ENCODE peak calls at places on chromosome 11, in five cellular contexts. H is IMR-90, D is adrenal gland, I is thyroid gland, P is sigmoid colon. S is an unnamed sample.
A peak's percentile ranks its signal among the peaks of the same experiment; 100 is the strongest.

GRCh38 chr11:126072821-126073594 is 10.3 kb upstream of the CDON start:
- DNase-seq in P (no peak), H (no peak), D (no peak), I (no peak), S (no peak)

GRCh38 chr11:71247551-71248250 is 4.7 kb downstream of the SHANK2 start:
- DNase-seq in H (no peak), P (peak; percentile 54), D (no peak), I (peak; percentile 88), S (no peak)

GRCh38 chr11:13667245-13667644 is 1.2 kb upstream of the FAR1 start:
- DNase-seq in I (no peak), H (peak; percentile 3), D (no peak), P (no peak), S (no peak)

GRCh38 chr11:1597981-1598380 is at the start of gene KRTAP5-2:
- DNase-seq in P (peak; percentile 27), I (no peak), D (no peak), H (no peak), S (no peak)

GRCh38 chr11:108775324-108775723 is 110.5 kb downstream of the DDX10 start:
- DNase-seq in I (no peak), D (no peak), H (no peak), P (no peak), S (no peak)

GRCh38 chr11:65112551-65113360 is 1.1 kb downstream of the TM7SF2 start:
- DNase-seq in H (peak; percentile 27), P (peak; percentile 83), D (peak; percentile 81), I (peak; percentile 76), S (peak; percentile 81)

GRCh38 chr11:9688716-9689511 is 25.0 kb downstream of the SWAP70 start:
- DNase-seq in I (peak; percentile 16), H (peak; percentile 81), P (no peak), D (peak; percentile 65), S (no peak)

GRCh38 chr11:46238078-46238966 is 39.1 kb upstream of the CREB3L1 start:
- DNase-seq in I (peak; percentile 29), P (peak; percentile 89), D (peak; percentile 88), H (peak; percentile 63), S (peak; percentile 73)

GRCh38 chr11:14842002-14842401 is 50.0 kb downstream of the CYP2R1 start:
- DNase-seq in D (no peak), P (no peak), H (no peak), I (no peak), S (no peak)

GRCh38 chr11:28657378-28658030 is 549.3 kb downstream of the METTL15 start:
- DNase-seq in P (no peak), I (no peak), D (no peak), H (peak; percentile 69), S (no peak)

GRCh38 chr11:94774345-94774744 is 6.2 kb downstream of the AMOTL1 start:
- DNase-seq in P (no peak), H (peak; percentile 48), I (no peak), D (no peak), S (no peak)

GRCh38 chr11:122817121-122817520 is 21.2 kb upstream of the CRTAM start:
- DNase-seq in H (no peak), P (no peak), I (peak; percentile 51), D (no peak), S (peak; percentile 13)

GRCh38 chr11:124274000-124274399 is 17.8 kb downstream of the OR8G5 start:
- DNase-seq in P (no peak), I (no peak), H (no peak), D (no peak), S (no peak)

GRCh38 chr11:12223771-12224536 is 113.6 kb downstream of the MICAL2 start:
- DNase-seq in D (no peak), I (no peak), H (peak; percentile 27), P (no peak), S (peak; percentile 60)

DNA sequence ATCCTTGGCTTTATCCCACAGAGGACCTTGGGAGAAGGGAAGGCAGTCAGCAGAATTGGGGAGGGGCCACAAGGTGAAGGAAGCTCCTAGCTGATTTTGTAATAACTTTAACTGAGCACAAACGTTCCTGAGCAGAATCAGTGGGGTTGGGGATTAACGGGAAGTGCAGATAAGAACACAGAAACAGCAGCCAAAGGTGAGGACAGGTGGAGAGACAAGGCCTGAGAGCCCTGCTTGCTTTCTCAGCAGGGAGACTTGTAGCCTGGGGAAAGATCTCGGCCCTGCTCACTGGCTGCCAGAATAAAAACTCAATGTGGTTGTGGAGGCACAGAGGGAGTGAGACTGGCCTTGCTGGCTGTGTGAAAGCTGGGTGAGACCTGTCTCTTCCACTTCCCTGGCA is 265.2 kb upstream of the FAT3 start:
- DNase-seq in D (no peak), H (no peak), P (no peak), I (no peak), S (no peak)
- H3K9me3 ChIP-seq in D (no peaks in the 10 kb centered on the region), H (peaks cover 7% of the 10 kb centered on the region), P (peaks cover 4% of the 10 kb centered on the region), I (no peaks in the 10 kb centered on the region), S (peaks cover 3% of the 10 kb centered on the region)

DNA sequence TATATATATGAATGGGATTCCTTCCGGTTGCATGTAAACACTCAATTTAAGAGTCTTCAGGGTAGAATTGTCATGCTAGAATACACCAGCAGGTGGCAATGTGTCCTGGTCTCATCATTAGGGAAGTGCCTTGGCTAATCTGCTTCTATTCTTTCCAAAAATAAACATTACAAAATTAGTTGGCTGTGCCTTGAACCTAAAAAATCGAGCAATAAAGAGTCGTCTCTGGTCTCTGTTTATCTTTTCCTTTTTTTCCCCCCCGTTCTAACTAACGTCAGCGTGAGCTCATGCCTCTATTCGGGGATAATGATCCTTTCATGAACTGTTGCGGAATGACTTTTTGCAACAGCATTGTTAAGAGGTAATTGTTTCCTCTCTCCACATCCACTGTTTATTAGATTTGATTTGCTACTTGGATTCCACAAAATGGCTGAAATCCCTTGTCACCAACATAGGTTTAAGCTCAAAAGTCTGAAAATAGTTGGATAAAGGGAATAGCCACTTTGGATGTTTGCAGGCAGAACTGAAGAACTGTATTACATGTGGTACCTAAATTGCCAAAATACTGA is 1.2 kb upstream of the ARHGEF12 start:
- DNase-seq in P (peak; percentile 82), I (peak; percentile 63), H (peak; percentile 94), D (peak; percentile 89), S (peak; percentile 74)
- TF ChIP-seq POLR2A in P (no peak), I (no peak), H (no peak), D (peak; percentile 58), S (no peak)

DNA sequence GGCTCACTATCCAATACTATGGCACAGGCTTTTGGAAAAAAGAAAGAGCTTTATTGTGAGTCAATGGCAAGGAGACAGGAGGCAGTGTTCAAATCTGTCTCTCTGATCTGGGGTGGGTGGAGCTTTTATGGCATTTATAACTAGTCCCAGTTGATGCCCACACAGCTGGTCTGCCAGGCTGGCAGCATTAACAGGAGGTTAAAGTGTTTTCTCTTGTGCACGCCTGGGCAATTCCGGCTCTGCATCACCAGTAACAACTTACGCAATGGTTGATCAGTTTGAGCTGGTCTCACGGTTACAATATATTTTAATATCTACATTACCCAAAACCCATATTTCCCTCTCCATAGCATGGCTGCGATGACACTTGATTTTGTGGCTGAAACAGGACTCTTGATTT is 15.1 kb upstream of the SMIM38 start:
- DNase-seq in P (no peak), D (no peak), H (no peak), I (peak; percentile 63), S (no peak)
- H3K9me3 ChIP-seq in P (no peaks in the 10 kb centered on the region), D (no peaks in the 10 kb centered on the region), H (no peaks in the 10 kb centered on the region), I (no peaks in the 10 kb centered on the region), S (no peaks in the 10 kb centered on the region)

DNA sequence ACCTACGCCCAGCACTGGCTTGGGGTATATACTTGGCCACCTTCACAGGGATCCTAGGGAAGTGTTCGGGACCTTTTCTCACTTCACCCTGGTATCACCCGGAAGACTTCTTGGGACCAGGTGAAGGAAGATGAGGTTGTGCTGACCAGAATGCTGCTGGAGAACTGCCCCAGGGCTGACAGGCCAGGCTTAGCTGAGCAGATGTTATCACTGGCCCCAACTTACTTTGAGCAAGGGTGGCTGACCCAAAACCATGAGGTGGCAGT is 4.5 kb downstream of the FTH1 start:
- DNase-seq in P (no peak), I (no peak), D (no peak), H (peak; percentile 54), S (peak; percentile 24)
- TF ChIP-seq POLR2A in P (no peak), I (no peak), D (peak; percentile 54), H (no peak), S (peak; percentile 46)

GRCh38 chr11:3359092-3359824 is 19.7 kb downstream of the ZNF195 start:
- DNase-seq in I (no peak), P (no peak), D (no peak), H (no peak), S (no peak)
- H3K9me3 ChIP-seq in I (no peaks in the 10 kb centered on the region), P (peaks cover 26% of the 10 kb centered on the region), D (peaks cover 8% of the 10 kb centered on the region), H (peaks cover 75% of the 10 kb centered on the region), S (peaks cover 73% of the 10 kb centered on the region)

GRCh38 chr11:66290332-66290629 is 1.3 kb upstream of the YIF1A start:
- DNase-seq in P (no peak), H (no peak), I (no peak), D (no peak), S (no peak)

GRCh38 chr11:66293352-66293751 is 1.7 kb downstream of the TMEM151A start:
- DNase-seq in D (no peak), H (no peak), P (no peak), I (no peak), S (no peak)

GRCh38 chr11:66291303-66291705 is 390 bp upstream of the TMEM151A start:
- DNase-seq in P (no peak), D (no peak), H (no peak), I (no peak), S (no peak)

GRCh38 chr11:66292543-66293332 is 1.0 kb downstream of the TMEM151A start:
- DNase-seq in P (no peak), I (no peak), D (no peak), H (no peak), S (no peak)

DNA sequence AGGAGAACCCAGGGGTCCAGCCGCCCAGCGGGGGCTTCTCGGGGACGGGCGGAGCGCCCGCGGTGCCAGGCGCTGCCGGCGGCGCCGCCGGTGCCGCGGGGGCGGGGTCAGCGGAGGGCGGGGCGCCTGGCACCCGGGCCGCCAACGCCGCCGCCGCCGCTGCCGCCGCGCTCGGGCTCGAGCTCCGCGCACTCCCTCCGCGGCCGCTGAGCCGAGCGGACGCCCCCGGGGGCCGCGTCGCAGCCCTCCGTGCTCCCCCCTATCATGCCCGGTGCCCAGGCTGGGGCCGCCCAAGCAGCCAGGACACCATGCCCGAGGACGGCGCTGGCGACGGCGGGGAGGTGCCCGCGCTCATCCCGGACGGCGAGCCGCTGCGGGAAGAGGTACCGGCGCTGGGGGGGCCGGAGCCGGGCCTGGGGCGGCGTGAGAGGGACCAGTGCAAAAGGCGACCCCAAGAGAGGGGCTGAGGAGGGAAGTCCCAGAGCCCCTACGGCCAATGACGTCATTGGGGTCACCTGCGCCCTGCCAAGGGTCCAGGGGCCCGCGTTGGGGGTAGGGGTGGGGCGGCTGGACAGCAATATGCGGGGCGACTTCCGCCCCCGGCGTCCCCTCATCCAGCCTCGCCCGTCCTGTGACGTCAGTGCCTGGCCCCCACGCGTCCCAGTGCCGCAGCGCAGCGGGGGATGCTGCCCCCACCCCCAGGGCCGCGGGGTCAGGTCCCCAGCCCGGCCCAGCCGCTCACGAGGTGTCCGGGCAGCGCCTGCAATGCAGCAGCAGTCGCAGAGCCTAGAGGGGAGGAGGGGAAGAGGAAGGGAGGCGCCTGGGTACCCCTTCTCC is at the start of gene TMEM151A:
- DNase-seq in H (no peak), I (no peak), P (no peak), D (no peak), S (no peak)
- TF ChIP-seq POLR2A in H (no peak), I (no peak), P (no peak), D (no peak), S (no peak)

DNA sequence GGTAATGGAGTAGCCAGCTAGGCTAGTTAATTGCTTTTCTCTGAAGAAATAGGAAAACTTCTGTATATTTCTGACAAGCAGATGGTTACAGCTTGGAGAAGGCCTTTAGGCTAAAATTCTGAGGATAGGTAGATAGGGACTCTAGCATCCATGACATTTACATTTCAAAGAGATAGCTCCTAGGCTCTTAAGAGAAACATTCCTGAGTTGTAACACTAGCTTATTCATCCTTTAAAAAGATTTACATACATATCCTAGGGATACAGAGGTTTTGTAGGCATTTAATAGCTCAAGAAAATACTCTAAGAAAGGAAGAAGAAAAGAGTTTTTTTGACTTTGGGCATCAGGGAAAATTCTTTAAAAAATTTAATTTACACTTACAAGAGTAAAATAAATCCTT is 130.9 kb upstream of the CCDC179 start:
- DNase-seq in D (no peak), H (no peak), I (no peak), P (no peak), S (no peak)
- H3K9me3 ChIP-seq in D (no peaks in the 10 kb centered on the region), H (peaks cover 15% of the 10 kb centered on the region), I (no peaks in the 10 kb centered on the region), P (peaks cover 5% of the 10 kb centered on the region), S (peaks cover 4% of the 10 kb centered on the region)

S was measured in transverse colon.